ENCODE peak calls at places on chromosomes 16 and 17, in four cellular contexts. L, N, R and F are unnamed samples.

GRCh38 chr17:58756246-58757161 is 850 bp downstream of the PPM1E start:
- DNase-seq in N (no peak), R (no peak), L (no peak), F (no peak)

GRCh38 chr17:66717680-66718079 is 117.2 kb upstream of the CACNG5 start:
- DNase-seq in N (no peak), L (no peak), R (no peak), F (peak; percentile 37)

GRCh38 chr17:16287563-16288027 is 65.7 kb downstream of the CENPV start:
- DNase-seq in L (no peak), R (no peak), N (peak; percentile 57), F (peak; percentile 56)

GRCh38 chr16:89453662-89454321 is 36.6 kb downstream of the ANKRD11 start:
- DNase-seq in N (peak; percentile 9), L (peak; percentile 46), R (no peak), F (peak; percentile 28)

GRCh38 chr17:265726-266125 is 84.3 kb upstream of the DOC2B start:
- DNase-seq in R (no peak), L (peak; percentile 66), N (no peak), F (no peak)

GRCh38 chr16:57883953-57884654 is 81.8 kb upstream of the KIFC3 start:
- DNase-seq in R (no peak), L (no peak), N (no peak), F (no peak)

GRCh38 chr17:51830886-51831285 is 327.6 kb downstream of the CA10 start:
- DNase-seq in L (no peak), N (no peak), R (no peak), F (no peak)

GRCh38 chr17:77332034-77332971 is 191.5 kb downstream of the SEC14L1 start:
- DNase-seq in R (no peak), L (no peak), N (no peak), F (peak; percentile 49)

GRCh38 chr17:3622977-3623594 is 13.0 kb downstream of the SHPK start:
- DNase-seq in R (no peak), N (no peak), L (no peak), F (no peak)

GRCh38 chr17:73091770-73092517 is 544 bp downstream of the SLC39A11 start:
- DNase-seq in L (no peak), R (peak; percentile 41), N (peak; percentile 29), F (peak; percentile 63)

GRCh38 chr17:77230436-77230830 is 89.7 kb downstream of the SEC14L1 start:
- DNase-seq in L (no peak), N (no peak), R (no peak), F (no peak)

GRCh38 chr17:76584427-76585047 is 1.1 kb downstream of the ST6GALNAC2 start:
- DNase-seq in R (no peak), L (no peak), N (no peak), F (no peak)